ENCODE peak calls at places on chromosomes 7 and 10, in five cellular contexts. One of them, this sample, is unnamed.

GRCh38 chr7:57328457-57328856 is 121.5 kb upstream of the ZNF716 start:
- DNase-seq in tibial nerve: no peak
- DNase-seq in AG10803: no peak
- DNase-seq in retina: no peak
- DNase-seq in Ammon's horn: no peak
- DNase-seq in this sample: no peak

GRCh38 chr10:132430861-132431271 is 33.9 kb downstream of the PWWP2B start:
- DNase-seq in tibial nerve: no peak
- DNase-seq in AG10803: no peak
- DNase-seq in retina: no peak
- DNase-seq in Ammon's horn: no peak
- DNase-seq in this sample: no peak

GRCh38 chr10:101060951-101061813 is 607 bp upstream of the KAZALD1 start:
- DNase-seq in tibial nerve: peak
- DNase-seq in AG10803: peak
- DNase-seq in retina: peak
- DNase-seq in Ammon's horn: peak
- DNase-seq in this sample: peak

GRCh38 chr10:102335184-102335583 is 60.3 kb upstream of the NFKB2 start:
- DNase-seq in tibial nerve: peak
- DNase-seq in AG10803: peak
- DNase-seq in retina: no peak
- DNase-seq in Ammon's horn: no peak
- DNase-seq in this sample: peak

GRCh38 chr7:46123-46829 is 146.1 kb upstream of the FAM20C start:
- DNase-seq in tibial nerve: peak
- DNase-seq in AG10803: no peak
- DNase-seq in retina: no peak
- DNase-seq in Ammon's horn: no peak
- DNase-seq in this sample: peak

GRCh38 chr7:37408241-37408884 is 40.3 kb downstream of the ELMO1 start:
- DNase-seq in tibial nerve: no peak
- DNase-seq in AG10803: no peak
- DNase-seq in retina: no peak
- DNase-seq in Ammon's horn: no peak
- DNase-seq in this sample: no peak

GRCh38 chr7:135773451-135773850 is 24.8 kb upstream of the FAM180A start:
- DNase-seq in tibial nerve: no peak
- DNase-seq in AG10803: no peak
- DNase-seq in retina: peak
- DNase-seq in Ammon's horn: no peak
- DNase-seq in this sample: no peak

GRCh38 chr7:16804674-16805439 is at the start of gene AGR2:
- DNase-seq in tibial nerve: no peak
- DNase-seq in AG10803: no peak
- DNase-seq in retina: no peak
- DNase-seq in Ammon's horn: no peak
- DNase-seq in this sample: no peak

GRCh38 chr7:117269417-117269816 is 53.4 kb downstream of the WNT2 start:
- DNase-seq in tibial nerve: no peak
- DNase-seq in AG10803: peak
- DNase-seq in retina: no peak
- DNase-seq in Ammon's horn: no peak
- DNase-seq in this sample: no peak

GRCh38 chr7:100603697-100604077 is 1.5 kb downstream of the PCOLCE start:
- DNase-seq in tibial nerve: no peak
- DNase-seq in AG10803: no peak
- DNase-seq in retina: peak
- DNase-seq in Ammon's horn: no peak
- DNase-seq in this sample: no peak

GRCh38 chr10:88693392-88694020 is 12.5 kb upstream of the LIPK start:
- DNase-seq in tibial nerve: no peak
- DNase-seq in AG10803: peak
- DNase-seq in retina: no peak
- DNase-seq in Ammon's horn: peak
- DNase-seq in this sample: no peak

GRCh38 chr7:21782996-21783395 is 162.7 kb downstream of the CDCA7L start:
- DNase-seq in tibial nerve: no peak
- DNase-seq in AG10803: no peak
- DNase-seq in retina: no peak
- DNase-seq in Ammon's horn: no peak
- DNase-seq in this sample: no peak

GRCh38 chr7:147413243-147413642 is 1177.3 kb upstream of the C7orf33 start:
- DNase-seq in tibial nerve: no peak
- DNase-seq in AG10803: no peak
- DNase-seq in retina: no peak
- DNase-seq in Ammon's horn: no peak
- DNase-seq in this sample: no peak

GRCh38 chr7:5827755-5828154 is 46.3 kb upstream of the RNF216 start:
- DNase-seq in tibial nerve: no peak
- DNase-seq in AG10803: no peak
- DNase-seq in retina: no peak
- DNase-seq in Ammon's horn: no peak
- DNase-seq in this sample: no peak

GRCh38 chr7:104160375-104160774 is 47.4 kb downstream of the ORC5 start:
- DNase-seq in tibial nerve: no peak
- DNase-seq in AG10803: peak
- DNase-seq in retina: no peak
- DNase-seq in Ammon's horn: no peak
- DNase-seq in this sample: no peak

GRCh38 chr7:46653848-46654247 is 732.8 kb upstream of the IGFBP3 start:
- DNase-seq in tibial nerve: no peak
- DNase-seq in AG10803: no peak
- DNase-seq in retina: no peak
- DNase-seq in Ammon's horn: no peak
- DNase-seq in this sample: no peak

GRCh38 chr10:126373137-126373536 is 15.1 kb downstream of the ADAM12 start:
- DNase-seq in tibial nerve: no peak
- DNase-seq in AG10803: peak
- DNase-seq in retina: no peak
- DNase-seq in Ammon's horn: peak
- DNase-seq in this sample: no peak

GRCh38 chr7:24227603-24228359 is 56.2 kb upstream of the NPY start:
- DNase-seq in tibial nerve: no peak
- DNase-seq in AG10803: no peak
- DNase-seq in retina: no peak
- DNase-seq in Ammon's horn: no peak
- DNase-seq in this sample: no peak

GRCh38 chr7:3527496-3528124 is 226.6 kb downstream of the SDK1 start:
- DNase-seq in tibial nerve: no peak
- DNase-seq in AG10803: no peak
- DNase-seq in retina: no peak
- DNase-seq in Ammon's horn: no peak
- DNase-seq in this sample: no peak

GRCh38 chr10:132149261-132149660 is 37.5 kb upstream of the DPYSL4 start:
- DNase-seq in tibial nerve: no peak
- DNase-seq in AG10803: no peak
- DNase-seq in retina: no peak
- DNase-seq in Ammon's horn: no peak
- DNase-seq in this sample: no peak

GRCh38 chr10:58385784-58386112 is 538 bp downstream of the TFAM start:
- DNase-seq in tibial nerve: no peak
- DNase-seq in AG10803: peak
- DNase-seq in retina: no peak
- DNase-seq in Ammon's horn: no peak
- DNase-seq in this sample: peak

GRCh38 chr10:62511238-62511637 is 137.1 kb downstream of the ZNF365 start:
- DNase-seq in tibial nerve: no peak
- DNase-seq in AG10803: no peak
- DNase-seq in retina: no peak
- DNase-seq in Ammon's horn: no peak
- DNase-seq in this sample: no peak

GRCh38 chr10:3893904-3894563 is 109.0 kb upstream of the KLF6 start:
- DNase-seq in tibial nerve: no peak
- DNase-seq in AG10803: no peak
- DNase-seq in retina: no peak
- DNase-seq in Ammon's horn: no peak
- DNase-seq in this sample: no peak

GRCh38 chr7:113144839-113145238 is 26.5 kb upstream of the SMIM30 start:
- DNase-seq in tibial nerve: no peak
- DNase-seq in AG10803: no peak
- DNase-seq in retina: no peak
- DNase-seq in Ammon's horn: no peak
- DNase-seq in this sample: no peak

GRCh38 chr7:102472126-102473041 is 6.3 kb downstream of the POLR2J start:
- DNase-seq in tibial nerve: no peak
- DNase-seq in AG10803: no peak
- DNase-seq in retina: no peak
- DNase-seq in Ammon's horn: no peak
- DNase-seq in this sample: no peak

GRCh38 chr10:97659589-97659988 is 19.1 kb downstream of the PI4K2A start:
- DNase-seq in tibial nerve: no peak
- DNase-seq in AG10803: peak
- DNase-seq in retina: no peak
- DNase-seq in Ammon's horn: no peak
- DNase-seq in this sample: no peak

GRCh38 chr10:115854740-115855435 is 418.1 kb downstream of the GFRA1 start:
- DNase-seq in tibial nerve: no peak
- DNase-seq in AG10803: peak
- DNase-seq in retina: no peak
- DNase-seq in Ammon's horn: no peak
- DNase-seq in this sample: no peak

GRCh38 chr7:130945411-130945811 is 211.4 kb upstream of the KLF14 start:
- DNase-seq in tibial nerve: no peak
- DNase-seq in AG10803: no peak
- DNase-seq in retina: no peak
- DNase-seq in Ammon's horn: no peak
- DNase-seq in this sample: no peak

GRCh38 chr7:120989571-120990220 is 1.2 kb downstream of the CPED1 start:
- DNase-seq in tibial nerve: peak
- DNase-seq in AG10803: no peak
- DNase-seq in retina: peak
- DNase-seq in Ammon's horn: no peak
- DNase-seq in this sample: peak

GRCh38 chr10:84177541-84178386 is 4.2 kb downstream of the GPR15LG start:
- DNase-seq in tibial nerve: no peak
- DNase-seq in AG10803: no peak
- DNase-seq in retina: no peak
- DNase-seq in Ammon's horn: no peak
- DNase-seq in this sample: no peak

GRCh38 chr10:88728107-88728763 is 22.2 kb downstream of the LIPK start:
- DNase-seq in tibial nerve: no peak
- DNase-seq in AG10803: no peak
- DNase-seq in retina: no peak
- DNase-seq in Ammon's horn: no peak
- DNase-seq in this sample: no peak

GRCh38 chr7:139159900-139160675 is 50.6 kb upstream of the ZC3HAV1 start:
- DNase-seq in tibial nerve: no peak
- DNase-seq in AG10803: no peak
- DNase-seq in retina: no peak
- DNase-seq in Ammon's horn: no peak
- DNase-seq in this sample: no peak

GRCh38 chr10:90709727-90710126 is 148.1 kb downstream of the HTR7 start:
- DNase-seq in tibial nerve: no peak
- DNase-seq in AG10803: no peak
- DNase-seq in retina: no peak
- DNase-seq in Ammon's horn: no peak
- DNase-seq in this sample: no peak

GRCh38 chr10:58638406-58638805 is 125.7 kb downstream of the BICC1 start:
- DNase-seq in tibial nerve: no peak
- DNase-seq in AG10803: peak
- DNase-seq in retina: no peak
- DNase-seq in Ammon's horn: no peak
- DNase-seq in this sample: no peak

GRCh38 chr7:97973206-97973658 is 16.8 kb downstream of the OCM2 start:
- DNase-seq in tibial nerve: no peak
- DNase-seq in AG10803: no peak
- DNase-seq in retina: peak
- DNase-seq in Ammon's horn: peak
- DNase-seq in this sample: no peak

GRCh38 chr10:100996678-100997363 is 2.8 kb upstream of the LZTS2 start:
- DNase-seq in tibial nerve: no peak
- DNase-seq in AG10803: no peak
- DNase-seq in retina: peak
- DNase-seq in Ammon's horn: no peak
- DNase-seq in this sample: no peak

GRCh38 chr7:121187676-121188075 is 141.1 kb upstream of the WNT16 start:
- DNase-seq in tibial nerve: no peak
- DNase-seq in AG10803: peak
- DNase-seq in retina: no peak
- DNase-seq in Ammon's horn: no peak
- DNase-seq in this sample: no peak

This sample was measured in uterus.